ENCODE peak calls at places on chromosomes 1 and 21, in nine cellular contexts. P is tibial nerve, B is small intestine, K is K562, X is iPS DF 6.9, H is heart left ventricle, N is ovary, W is mesendoderm, T is AG04450. G is an unnamed sample.

GRCh38 chr1:183783896-183784637 is 20.9 kb upstream of the RGL1 start:
- DNase-seq in X (no peak), P (no peak), W (no peak), H (peak), B (peak), K (no peak), N (peak), T (peak), G (no peak)

GRCh38 chr1:98389809-98390208 is 271.7 kb upstream of the SNX7 start:
- DNase-seq in W (no peak), P (no peak), N (no peak), H (no peak), X (no peak), K (no peak), B (no peak), T (peak), G (no peak)

GRCh38 chr1:241482761-241483250 is 36.7 kb downstream of the FH start:
- DNase-seq in X (no peak), N (no peak), K (peak), T (no peak), H (no peak), B (no peak), W (no peak), P (no peak), G (peak)

GRCh38 chr21:38997756-38998155 is 185.5 kb downstream of the PSMG1 start:
- DNase-seq in B (no peak), N (no peak), H (no peak), X (no peak), T (no peak), P (no peak), W (no peak), K (no peak), G (no peak)

GRCh38 chr21:35275776-35276175 is 226.7 kb upstream of the RUNX1 start:
- DNase-seq in X (no peak), N (no peak), W (no peak), H (no peak), T (no peak), K (no peak), B (no peak), P (no peak), G (no peak)

GRCh38 chr1:47767741-47768100 is 229.5 kb downstream of the TRABD2B start:
- DNase-seq in H (no peak), T (no peak), K (no peak), X (no peak), W (no peak), P (no peak), N (no peak), B (no peak), G (no peak)

GRCh38 chr1:236495359-236496120 is 28.2 kb upstream of the LGALS8 start:
- DNase-seq in P (no peak), B (no peak), W (no peak), K (peak), X (no peak), H (no peak), N (no peak), T (no peak), G (no peak)

GRCh38 chr1:204341380-204341779 is 18.3 kb downstream of the PLEKHA6 start:
- DNase-seq in N (no peak), P (no peak), H (no peak), X (no peak), B (peak), W (no peak), K (no peak), T (no peak), G (no peak)

GRCh38 chr1:21579788-21580187 is 70.6 kb downstream of the ALPL start:
- DNase-seq in W (no peak), T (no peak), B (no peak), N (no peak), X (no peak), P (no peak), H (no peak), K (no peak), G (no peak)

GRCh38 chr21:46498335-46499050 is 39.8 kb downstream of the DIP2A start:
- DNase-seq in T (no peak), B (no peak), K (no peak), N (no peak), P (no peak), X (no peak), W (no peak), H (no peak), G (no peak)

GRCh38 chr21:42186591-42186990 is 32.3 kb upstream of the ABCG1 start:
- DNase-seq in T (no peak), X (no peak), B (no peak), N (no peak), P (no peak), W (no peak), K (no peak), H (no peak), G (no peak)

GRCh38 chr21:42189860-42190491 is 29.0 kb upstream of the ABCG1 start:
- DNase-seq in B (no peak), N (no peak), T (no peak), P (no peak), K (no peak), H (no peak), W (no peak), X (no peak), G (no peak)

GRCh38 chr21:42190492-42190875 is 28.5 kb upstream of the ABCG1 start:
- DNase-seq in B (no peak), W (no peak), N (no peak), X (no peak), K (no peak), P (no peak), T (no peak), H (no peak), G (no peak)

GRCh38 chr21:42188663-42189062 is 30.3 kb upstream of the ABCG1 start:
- DNase-seq in K (no peak), B (no peak), H (no peak), P (no peak), W (no peak), X (no peak), N (no peak), T (no peak), G (no peak)

GRCh38 chr21:42187976-42188653 is 30.8 kb upstream of the ABCG1 start:
- DNase-seq in P (no peak), W (no peak), K (no peak), B (peak), X (no peak), H (peak), N (no peak), T (no peak), G (no peak)
- H3K27ac ChIP-seq in P (peak), W (no peak), K (no peak), B (peak), X (no peak), H (peak), N (no peak), T (no peak), G (no peak)

GRCh38 chr1:31579374-31579773 is 3.1 kb downstream of the TINAGL1 start:
- DNase-seq in W (peak), B (no peak), K (no peak), X (no peak), H (peak), N (peak), P (no peak), T (no peak), G (no peak)

GRCh38 chr1:31583082-31583994 is 7.0 kb downstream of the TINAGL1 start:
- DNase-seq in W (no peak), X (no peak), P (no peak), N (peak), T (no peak), H (peak), B (no peak), K (no peak), G (no peak)

GRCh38 chr1:31581821-31582810 is 5.8 kb downstream of the TINAGL1 start:
- DNase-seq in X (no peak), H (no peak), K (no peak), B (peak), W (peak), T (no peak), N (no peak), P (no peak), G (no peak)

GRCh38 chr1:31580513-31580870 is 4.2 kb downstream of the TINAGL1 start:
- DNase-seq in T (no peak), X (no peak), B (no peak), P (no peak), K (no peak), N (peak), W (no peak), H (no peak), G (no peak)

DNA sequence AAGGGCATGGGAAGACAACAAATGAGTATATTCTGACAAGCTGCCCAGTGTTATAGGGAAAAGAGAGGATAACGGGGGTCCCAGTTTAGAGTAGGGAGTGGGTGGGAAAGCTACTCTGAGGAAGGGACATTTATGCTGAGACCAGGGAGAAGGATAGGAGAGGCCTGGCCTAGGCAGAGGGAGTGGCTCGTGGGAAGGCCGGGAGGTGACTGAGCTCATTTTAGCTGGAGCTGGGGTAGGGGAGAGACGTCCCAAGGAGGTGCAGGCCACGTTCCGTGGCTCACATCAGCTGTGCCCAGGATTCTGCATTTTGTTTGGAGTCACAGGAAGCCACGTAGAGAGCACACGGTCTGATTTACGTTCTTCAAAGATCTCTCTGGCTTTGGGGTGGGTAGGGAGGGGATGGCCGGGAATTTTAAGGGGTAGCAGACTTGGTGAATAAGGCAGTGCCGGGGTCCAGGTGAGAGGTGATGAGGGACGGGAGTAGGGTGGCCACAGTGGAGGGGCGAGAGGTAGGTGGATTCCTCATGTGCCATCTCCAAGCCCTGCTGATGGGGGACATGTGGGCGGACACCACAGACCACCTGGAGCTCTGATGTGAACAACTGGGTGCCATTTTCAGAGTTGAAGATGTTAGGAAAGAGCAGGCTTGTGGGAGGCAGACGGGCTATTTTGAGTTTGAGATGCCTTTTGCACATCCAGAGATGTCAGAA is 4.7 kb downstream of the TINAGL1 start:
- DNase-seq in K (no peak), N (no peak), T (no peak), P (no peak), B (no peak), W (no peak), H (no peak), X (no peak), G (no peak)
- H3K27ac ChIP-seq in K (no peak), N (peak), T (no peak), P (peak), B (no peak), W (no peak), H (peak), X (no peak), G (peak)

GRCh38 chr1:244054924-244055263 is 3.8 kb downstream of the ZBTB18 start:
- DNase-seq in B (no peak), P (no peak), W (no peak), K (no peak), X (no peak), T (no peak), H (no peak), N (no peak), G (no peak)

GRCh38 chr1:244056602-244057001 is 5.5 kb downstream of the ZBTB18 start:
- DNase-seq in B (no peak), T (no peak), W (peak), N (no peak), H (no peak), K (no peak), X (no peak), P (no peak), G (no peak)

GRCh38 chr1:244060117-244060516 is 9.0 kb downstream of the ZBTB18 start:
- DNase-seq in N (no peak), H (no peak), W (no peak), X (no peak), K (no peak), T (no peak), P (no peak), B (no peak), G (no peak)

GRCh38 chr1:244060691-244061090 is 9.6 kb downstream of the ZBTB18 start:
- DNase-seq in K (no peak), N (no peak), B (peak), H (no peak), W (no peak), X (no peak), P (no peak), T (no peak), G (no peak)

GRCh38 chr1:244057474-244058385 is 6.6 kb downstream of the ZBTB18 start:
- DNase-seq in N (no peak), W (peak), K (no peak), X (no peak), B (no peak), T (no peak), P (no peak), H (no peak), G (no peak)
- H3K27ac ChIP-seq in N (no peak), W (no peak), K (no peak), X (no peak), B (no peak), T (no peak), P (no peak), H (no peak), G (no peak)

DNA sequence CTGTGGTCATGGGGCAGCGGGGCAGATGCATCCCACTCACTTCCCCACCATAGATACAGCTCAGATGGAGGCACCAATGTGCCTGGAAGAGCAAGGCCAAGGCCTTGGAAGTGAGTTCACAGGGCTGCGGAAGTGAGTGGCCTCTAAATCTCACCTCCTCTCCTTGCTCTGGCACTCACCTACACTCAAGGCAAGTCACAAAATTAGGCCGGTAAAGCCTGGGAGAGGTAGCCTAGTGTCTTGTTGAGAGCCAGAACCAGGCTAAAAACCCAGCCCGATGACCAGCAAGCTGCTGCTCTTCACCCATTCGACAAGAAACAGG is 57.5 kb downstream of the SSBP3 start:
- DNase-seq in K (no peak), P (no peak), H (no peak), B (no peak), X (no peak), N (no peak), T (no peak), W (no peak), G (no peak)
- H3K27ac ChIP-seq in K (no peak), P (no peak), H (no peak), B (peak), X (no peak), N (no peak), T (no peak), W (no peak), G (no peak)

DNA sequence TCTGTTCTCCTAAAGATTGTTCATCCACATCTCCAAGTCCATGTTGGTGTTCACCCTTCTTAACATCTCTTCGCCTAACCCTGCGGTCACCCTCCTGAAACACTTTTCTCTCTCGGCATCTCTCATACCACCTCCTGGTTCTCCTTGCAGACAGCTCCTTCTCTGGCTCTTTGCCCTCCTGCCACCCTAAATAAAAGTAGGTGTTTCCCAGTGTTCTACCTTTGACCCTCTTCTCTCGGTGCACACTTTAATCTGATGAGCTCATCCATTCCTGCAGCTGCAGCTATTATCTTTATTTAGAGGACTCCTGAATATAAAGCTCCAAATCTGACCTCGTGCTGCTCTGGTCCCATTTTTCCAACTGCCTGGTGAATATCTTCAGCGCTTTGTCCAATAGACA is 126.9 kb downstream of the TMEM53 start:
- DNase-seq in W (no peak), P (no peak), B (peak), H (no peak), N (no peak), K (no peak), T (no peak), X (no peak), G (no peak)
- H3K27ac ChIP-seq in W (no peak), P (no peak), B (no peak), H (no peak), N (no peak), K (no peak), T (no peak), X (no peak), G (no peak)

GRCh38 chr1:1604374-1605033 is 4.6 kb upstream of the FNDC10 start:
- DNase-seq in T (no peak), H (no peak), P (no peak), W (no peak), K (no peak), B (no peak), N (no peak), X (no peak), G (no peak)

GRCh38 chr1:1601564-1602320 is 1.8 kb upstream of the FNDC10 start:
- DNase-seq in N (no peak), W (no peak), H (no peak), B (no peak), T (no peak), X (no peak), P (no peak), K (no peak), G (no peak)

GRCh38 chr1:1602321-1602931 is 2.5 kb upstream of the FNDC10 start:
- DNase-seq in W (no peak), N (no peak), T (no peak), H (no peak), X (no peak), B (no peak), P (no peak), K (no peak), G (no peak)

GRCh38 chr1:1603671-1604373 is 3.9 kb upstream of the FNDC10 start:
- DNase-seq in T (no peak), N (no peak), X (no peak), P (no peak), W (no peak), H (no peak), B (no peak), K (no peak), G (no peak)

GRCh38 chr1:1602941-1603506 is 3.1 kb upstream of the FNDC10 start:
- DNase-seq in P (no peak), N (no peak), X (no peak), K (no peak), B (no peak), W (no peak), H (no peak), T (no peak), G (no peak)
- H3K27ac ChIP-seq in P (no peak), N (no peak), X (no peak), K (no peak), B (no peak), W (no peak), H (no peak), T (no peak), G (peak)

GRCh38 chr21:44931501-44932365 is 8.1 kb upstream of the SLX9 start:
- DNase-seq in X (no peak), W (no peak), N (no peak), H (no peak), B (no peak), K (no peak), P (no peak), T (no peak), G (no peak)
- H3K27ac ChIP-seq in X (no peak), W (no peak), N (no peak), H (no peak), B (no peak), K (no peak), P (no peak), T (no peak), G (no peak)

G was measured in RWPE1.